ENCODE peak calls at places on chromosomes 4 and X, in seven cellular contexts. One of them, this sample, is unnamed. For H3K36me3, the result is how much of the 10 kb centered on the place peaks cover.

GRCh38 chr4:141102367-141102766 is 30.9 kb downstream of the RNF150 start:
- DNase-seq in brain microvascular endothelial cell: peak
- DNase-seq in body of pancreas: no peak
- DNase-seq in CD8-positive, alpha-beta memory T cell: no peak
- DNase-seq in H7: no peak
- DNase-seq in testis: no peak
- DNase-seq in PC-3: peak
- DNase-seq in this sample: peak

GRCh38 chr4:84914686-84915395 is 51.6 kb downstream of the WDFY3 start:
- DNase-seq in H7: no peak
- DNase-seq in PC-3: no peak
- DNase-seq in testis: no peak
- DNase-seq in brain microvascular endothelial cell: no peak
- DNase-seq in body of pancreas: no peak
- DNase-seq in CD8-positive, alpha-beta memory T cell: no peak
- DNase-seq in this sample: no peak

GRCh38 chr4:165563851-165564250 is 185.0 kb downstream of the CPE start:
- DNase-seq in PC-3: peak
- DNase-seq in body of pancreas: no peak
- DNase-seq in testis: no peak
- DNase-seq in brain microvascular endothelial cell: no peak
- DNase-seq in CD8-positive, alpha-beta memory T cell: no peak
- DNase-seq in H7: no peak
- DNase-seq in this sample: no peak

GRCh38 chr4:43776371-43776770 is 672.2 kb downstream of the KCTD8 start:
- DNase-seq in H7: no peak
- DNase-seq in body of pancreas: no peak
- DNase-seq in testis: no peak
- DNase-seq in CD8-positive, alpha-beta memory T cell: no peak
- DNase-seq in PC-3: peak
- DNase-seq in brain microvascular endothelial cell: no peak
- DNase-seq in this sample: no peak

GRCh38 chr4:78360466-78360865 is 191.1 kb upstream of the ANXA3 start:
- DNase-seq in testis: no peak
- DNase-seq in CD8-positive, alpha-beta memory T cell: no peak
- DNase-seq in H7: peak
- DNase-seq in brain microvascular endothelial cell: no peak
- DNase-seq in PC-3: no peak
- DNase-seq in body of pancreas: no peak
- DNase-seq in this sample: no peak

GRCh38 chrX:7318246-7318645 is 170.3 kb upstream of the PUDP start:
- DNase-seq in testis: no peak
- DNase-seq in H7: no peak
- DNase-seq in body of pancreas: no peak
- DNase-seq in CD8-positive, alpha-beta memory T cell: no peak
- DNase-seq in brain microvascular endothelial cell: no peak
- DNase-seq in PC-3: no peak
- DNase-seq in this sample: no peak

GRCh38 chr4:76108467-76109181 is 34.1 kb downstream of the ART3 start:
- DNase-seq in PC-3: peak
- DNase-seq in testis: no peak
- DNase-seq in CD8-positive, alpha-beta memory T cell: no peak
- DNase-seq in brain microvascular endothelial cell: no peak
- DNase-seq in H7: peak
- DNase-seq in body of pancreas: no peak
- DNase-seq in this sample: peak

GRCh38 chr4:101835121-101835904 is 44.8 kb downstream of the BANK1 start:
- DNase-seq in H7: peak
- DNase-seq in body of pancreas: peak
- DNase-seq in CD8-positive, alpha-beta memory T cell: no peak
- DNase-seq in testis: peak
- DNase-seq in brain microvascular endothelial cell: peak
- DNase-seq in PC-3: peak
- DNase-seq in this sample: peak

GRCh38 chr4:120785202-120785601 is 137.3 kb downstream of the PRDM5 start:
- DNase-seq in body of pancreas: no peak
- DNase-seq in PC-3: no peak
- DNase-seq in CD8-positive, alpha-beta memory T cell: no peak
- DNase-seq in H7: no peak
- DNase-seq in brain microvascular endothelial cell: no peak
- DNase-seq in testis: no peak
- DNase-seq in this sample: no peak

GRCh38 chr4:38462659-38463058 is 201.3 kb upstream of the KLF3 start:
- DNase-seq in PC-3: peak
- DNase-seq in H7: no peak
- DNase-seq in body of pancreas: no peak
- DNase-seq in brain microvascular endothelial cell: no peak
- DNase-seq in testis: no peak
- DNase-seq in CD8-positive, alpha-beta memory T cell: no peak
- DNase-seq in this sample: no peak

GRCh38 chr4:116881077-116881476 is 204.3 kb downstream of the TRAM1L1 start:
- DNase-seq in H7: no peak
- DNase-seq in PC-3: no peak
- DNase-seq in body of pancreas: no peak
- DNase-seq in brain microvascular endothelial cell: no peak
- DNase-seq in testis: no peak
- DNase-seq in CD8-positive, alpha-beta memory T cell: no peak
- DNase-seq in this sample: no peak

GRCh38 chrX:3136161-3136961 is 95.1 kb downstream of the ARSF start:
- DNase-seq in H7: peak
- DNase-seq in PC-3: no peak
- DNase-seq in CD8-positive, alpha-beta memory T cell: no peak
- DNase-seq in body of pancreas: no peak
- DNase-seq in testis: no peak
- DNase-seq in brain microvascular endothelial cell: no peak
- DNase-seq in this sample: no peak

GRCh38 chr4:142274137-142274536 is 572.0 kb downstream of the INPP4B start:
- DNase-seq in H7: no peak
- DNase-seq in testis: no peak
- DNase-seq in body of pancreas: no peak
- DNase-seq in PC-3: peak
- DNase-seq in CD8-positive, alpha-beta memory T cell: no peak
- DNase-seq in brain microvascular endothelial cell: peak
- DNase-seq in this sample: no peak

GRCh38 chrX:49922291-49923241 is at the start of gene CLCN5:
- DNase-seq in PC-3: peak
- DNase-seq in H7: peak
- DNase-seq in brain microvascular endothelial cell: peak
- DNase-seq in body of pancreas: peak
- DNase-seq in CD8-positive, alpha-beta memory T cell: peak
- DNase-seq in testis: peak
- DNase-seq in this sample: peak

GRCh38 chr4:113080050-113080449 is 30.6 kb downstream of the ANK2 start:
- DNase-seq in CD8-positive, alpha-beta memory T cell: no peak
- DNase-seq in brain microvascular endothelial cell: no peak
- DNase-seq in body of pancreas: no peak
- DNase-seq in H7: no peak
- DNase-seq in PC-3: no peak
- DNase-seq in testis: no peak
- DNase-seq in this sample: no peak

GRCh38 chr4:53119685-53120084 is 246.2 kb downstream of the SCFD2 start:
- DNase-seq in CD8-positive, alpha-beta memory T cell: no peak
- DNase-seq in brain microvascular endothelial cell: peak
- DNase-seq in testis: peak
- DNase-seq in H7: no peak
- DNase-seq in PC-3: no peak
- DNase-seq in body of pancreas: peak
- DNase-seq in this sample: no peak

GRCh38 chrX:18422886-18423285 is 2.5 kb upstream of the CDKL5 start:
- DNase-seq in CD8-positive, alpha-beta memory T cell: no peak
- DNase-seq in PC-3: no peak
- DNase-seq in body of pancreas: no peak
- DNase-seq in brain microvascular endothelial cell: no peak
- DNase-seq in testis: no peak
- DNase-seq in H7: no peak
- DNase-seq in this sample: no peak

GRCh38 chrX:47321978-47322377 is 48.4 kb upstream of the ZNF157 start:
- DNase-seq in testis: no peak
- DNase-seq in CD8-positive, alpha-beta memory T cell: no peak
- DNase-seq in PC-3: no peak
- DNase-seq in body of pancreas: no peak
- DNase-seq in H7: peak
- DNase-seq in brain microvascular endothelial cell: no peak
- DNase-seq in this sample: no peak

GRCh38 chr4:139815646-139816601 is 150.3 kb downstream of the MGST2 start:
- DNase-seq in H7: peak
- DNase-seq in PC-3: peak
- DNase-seq in brain microvascular endothelial cell: peak
- DNase-seq in body of pancreas: peak
- DNase-seq in CD8-positive, alpha-beta memory T cell: no peak
- DNase-seq in testis: peak
- DNase-seq in this sample: peak

DNA sequence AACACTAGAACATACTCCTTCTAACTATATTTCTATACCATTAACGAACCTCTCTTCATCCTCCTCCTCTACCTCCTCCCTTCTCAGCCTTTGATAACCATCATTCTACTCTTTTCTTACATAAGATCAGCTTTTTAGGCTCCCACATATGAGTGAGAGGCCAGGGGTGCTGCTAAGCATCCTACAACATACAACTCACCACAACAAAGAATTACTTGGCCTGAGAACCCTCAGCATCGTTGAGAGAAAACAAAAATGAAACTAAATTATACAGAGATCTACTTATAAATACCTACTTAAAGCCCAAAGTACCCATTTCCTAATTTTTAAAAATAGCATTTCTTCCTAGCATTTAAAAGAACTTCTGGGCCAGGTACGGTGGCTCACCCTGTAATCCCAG is 77.7 kb downstream of the CC2D2A start:
- DNase-seq in H7: no peak
- DNase-seq in brain microvascular endothelial cell: no peak
- DNase-seq in testis: no peak
- DNase-seq in PC-3: no peak
- DNase-seq in CD8-positive, alpha-beta memory T cell: peak
- DNase-seq in body of pancreas: no peak
- DNase-seq in this sample: no peak
- H3K36me3 ChIP-seq in H7: under half
- H3K36me3 ChIP-seq in brain microvascular endothelial cell: under half
- H3K36me3 ChIP-seq in testis: under half
- H3K36me3 ChIP-seq in PC-3: under half
- H3K36me3 ChIP-seq in CD8-positive, alpha-beta memory T cell: under half
- H3K36me3 ChIP-seq in body of pancreas: under half
- H3K36me3 ChIP-seq in this sample: under half

GRCh38 chr4:6878451-6879059 is 31.1 kb upstream of the TBC1D14 start:
- DNase-seq in testis: no peak
- DNase-seq in PC-3: no peak
- DNase-seq in brain microvascular endothelial cell: no peak
- DNase-seq in H7: no peak
- DNase-seq in CD8-positive, alpha-beta memory T cell: no peak
- DNase-seq in body of pancreas: no peak
- DNase-seq in this sample: no peak

GRCh38 chr4:6876440-6876839 is 33.2 kb upstream of the TBC1D14 start:
- DNase-seq in CD8-positive, alpha-beta memory T cell: no peak
- DNase-seq in body of pancreas: no peak
- DNase-seq in testis: no peak
- DNase-seq in PC-3: no peak
- DNase-seq in brain microvascular endothelial cell: no peak
- DNase-seq in H7: no peak
- DNase-seq in this sample: no peak

GRCh38 chr4:6873792-6874461 is 35.7 kb upstream of the TBC1D14 start:
- DNase-seq in H7: peak
- DNase-seq in body of pancreas: peak
- DNase-seq in PC-3: peak
- DNase-seq in CD8-positive, alpha-beta memory T cell: peak
- DNase-seq in brain microvascular endothelial cell: peak
- DNase-seq in testis: peak
- DNase-seq in this sample: peak

GRCh38 chr4:6877070-6877469 is 32.6 kb upstream of the TBC1D14 start:
- DNase-seq in brain microvascular endothelial cell: no peak
- DNase-seq in CD8-positive, alpha-beta memory T cell: no peak
- DNase-seq in body of pancreas: no peak
- DNase-seq in testis: no peak
- DNase-seq in H7: no peak
- DNase-seq in PC-3: no peak
- DNase-seq in this sample: no peak

DNA sequence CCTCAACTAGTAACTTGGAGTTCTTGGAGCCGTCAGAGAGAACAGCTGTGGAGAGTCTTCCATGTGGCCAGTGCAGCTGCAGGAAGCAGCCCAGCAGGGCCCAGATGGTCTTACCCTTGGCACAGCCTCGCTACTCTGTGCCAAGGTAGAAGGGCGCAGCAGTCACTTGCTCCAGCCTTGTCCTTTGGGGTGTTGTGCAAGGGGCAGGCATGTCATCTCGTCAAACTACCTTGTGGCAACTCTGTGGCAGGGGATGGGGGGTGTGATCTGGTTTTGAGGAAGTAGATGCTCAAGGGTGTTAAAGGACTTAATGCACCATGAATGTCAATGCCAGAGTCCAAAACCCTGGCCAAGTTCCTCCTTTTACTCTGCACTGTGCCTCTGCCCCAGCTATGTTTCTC is 34.2 kb upstream of the TBC1D14 start:
- DNase-seq in brain microvascular endothelial cell: no peak
- DNase-seq in body of pancreas: peak
- DNase-seq in H7: no peak
- DNase-seq in CD8-positive, alpha-beta memory T cell: no peak
- DNase-seq in testis: no peak
- DNase-seq in PC-3: no peak
- DNase-seq in this sample: no peak
- H3K36me3 ChIP-seq in brain microvascular endothelial cell: under half
- H3K36me3 ChIP-seq in body of pancreas: under half
- H3K36me3 ChIP-seq in H7: under half
- H3K36me3 ChIP-seq in CD8-positive, alpha-beta memory T cell: under half
- H3K36me3 ChIP-seq in testis: under half
- H3K36me3 ChIP-seq in PC-3: under half
- H3K36me3 ChIP-seq in this sample: under half

DNA sequence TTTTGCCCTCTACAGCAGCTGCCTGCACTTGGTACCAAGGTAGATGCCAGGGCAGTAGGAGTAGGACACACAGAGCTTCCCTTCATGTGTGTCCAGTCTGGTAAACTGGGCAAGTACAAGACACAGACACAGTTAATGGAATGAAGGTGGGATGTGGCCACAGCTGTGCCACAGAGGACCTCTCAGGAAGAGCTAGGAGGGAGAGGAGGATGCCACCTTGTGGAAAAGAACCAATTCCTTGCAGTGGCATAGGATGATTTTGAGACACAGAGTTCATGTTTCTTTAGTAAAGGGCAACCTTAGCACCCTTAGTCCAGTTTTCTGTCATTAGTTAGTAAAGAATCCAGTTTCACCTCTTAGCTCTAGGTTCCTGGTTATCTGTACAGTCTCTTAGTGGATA is 36.3 kb upstream of the TBC1D14 start:
- DNase-seq in body of pancreas: no peak
- DNase-seq in H7: no peak
- DNase-seq in CD8-positive, alpha-beta memory T cell: no peak
- DNase-seq in PC-3: peak
- DNase-seq in brain microvascular endothelial cell: no peak
- DNase-seq in testis: no peak
- DNase-seq in this sample: no peak
- H3K36me3 ChIP-seq in body of pancreas: under half
- H3K36me3 ChIP-seq in H7: under half
- H3K36me3 ChIP-seq in CD8-positive, alpha-beta memory T cell: under half
- H3K36me3 ChIP-seq in PC-3: under half
- H3K36me3 ChIP-seq in brain microvascular endothelial cell: under half
- H3K36me3 ChIP-seq in testis: under half
- H3K36me3 ChIP-seq in this sample: under half

DNA sequence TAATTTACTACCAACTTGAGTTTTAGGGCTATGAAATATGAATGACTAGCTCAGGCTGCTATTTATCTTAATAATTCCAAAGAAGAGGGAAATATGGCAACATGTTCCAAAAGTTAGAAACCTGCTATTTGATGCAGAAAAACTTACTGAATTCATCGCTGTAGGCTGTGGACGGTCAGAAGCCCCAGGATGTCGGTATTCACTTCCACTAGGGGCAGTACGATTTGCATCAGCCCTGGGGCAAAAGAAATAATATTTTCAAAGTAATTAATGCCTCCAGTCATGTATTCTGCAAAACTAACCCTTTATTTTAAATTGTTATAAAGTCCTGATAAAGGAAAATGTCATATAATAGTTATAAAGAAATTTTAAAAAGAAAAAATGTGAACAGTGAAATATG is 4.5 kb downstream of the PLRG1 start:
- DNase-seq in PC-3: no peak
- DNase-seq in body of pancreas: no peak
- DNase-seq in testis: no peak
- DNase-seq in brain microvascular endothelial cell: no peak
- DNase-seq in CD8-positive, alpha-beta memory T cell: no peak
- DNase-seq in H7: no peak
- DNase-seq in this sample: no peak
- H3K36me3 ChIP-seq in PC-3: half or more
- H3K36me3 ChIP-seq in body of pancreas: under half
- H3K36me3 ChIP-seq in testis: under half
- H3K36me3 ChIP-seq in brain microvascular endothelial cell: half or more
- H3K36me3 ChIP-seq in CD8-positive, alpha-beta memory T cell: under half
- H3K36me3 ChIP-seq in H7: under half
- H3K36me3 ChIP-seq in this sample: half or more

This sample was measured in BE2C.